ENCODE peak calls at places on chromosome 16, in ten cellular contexts. Q is CD8-positive, alpha-beta memory T cell; A is IMR-90; C is spleen; L is uterus; V is dorsolateral prefrontal cortex; J is neural progenitor cell; F is body of pancreas; W is upper lobe of right lung; U is lung. B is an unnamed sample. For H3K27me3, the result is how much of the 10 kb centered on the place peaks cover.

GRCh38 chr16:85285681-85286065 is 173.4 kb upstream of the CIBAR2 start:
- DNase-seq in J (no peak), U (no peak), V (no peak), A (no peak), W (no peak), F (no peak), C (no peak), L (no peak), Q (no peak), B (no peak)

GRCh38 chr16:29025735-29026134 is 40.9 kb downstream of the LAT start:
- DNase-seq in U (no peak), L (no peak), V (no peak), W (peak), C (no peak), A (no peak), F (no peak), Q (no peak), J (no peak), B (no peak)

GRCh38 chr16:58459344-58460218 is 40.4 kb upstream of the NDRG4 start:
- DNase-seq in W (no peak), V (no peak), F (peak), Q (no peak), C (no peak), L (peak), J (no peak), U (no peak), A (peak), B (no peak)

GRCh38 chr16:63789603-63790002 is 1332.3 kb downstream of the CDH11 start:
- DNase-seq in F (no peak), W (no peak), A (no peak), C (no peak), Q (no peak), V (no peak), U (no peak), J (no peak), L (no peak), B (no peak)

GRCh38 chr16:65547799-65548446 is 426.1 kb upstream of the CDH11 start:
- DNase-seq in W (no peak), A (peak), J (peak), F (no peak), C (no peak), V (no peak), L (no peak), Q (no peak), U (no peak), B (peak)

GRCh38 chr16:57252148-57252721 is 7.2 kb downstream of the ARL2BP start:
- DNase-seq in W (peak), U (peak), V (no peak), L (no peak), F (peak), C (peak), J (no peak), Q (no peak), A (no peak), B (no peak)

GRCh38 chr16:58393138-58393504 is 850 bp downstream of the GINS3 start:
- DNase-seq in J (peak), Q (no peak), F (no peak), A (no peak), W (no peak), C (no peak), L (no peak), U (no peak), V (no peak), B (no peak)

GRCh38 chr16:48158296-48158695 is 2.5 kb upstream of the ABCC12 start:
- DNase-seq in W (no peak), U (no peak), L (no peak), V (no peak), F (no peak), A (peak), Q (no peak), J (no peak), C (no peak), B (peak)

GRCh38 chr16:81876273-81876900 is 97.3 kb downstream of the PLCG2 start:
- DNase-seq in J (no peak), F (no peak), C (no peak), V (no peak), W (no peak), L (no peak), A (no peak), Q (no peak), U (no peak), B (no peak)

GRCh38 chr16:19601083-19601976 is 45.8 kb downstream of the VPS35L start:
- DNase-seq in L (no peak), A (peak), F (peak), C (no peak), W (no peak), U (no peak), J (peak), V (no peak), Q (peak), B (no peak)

GRCh38 chr16:49620158-49620867 is 235.6 kb downstream of the ZNF423 start:
- DNase-seq in V (no peak), F (peak), W (no peak), Q (no peak), C (peak), A (peak), L (peak), U (peak), J (no peak), B (no peak)

GRCh38 chr16:3215601-3216262 is 19.2 kb downstream of the ZNF200 start:
- DNase-seq in C (no peak), W (no peak), Q (no peak), A (no peak), U (no peak), V (no peak), F (no peak), L (no peak), J (no peak), B (no peak)

GRCh38 chr16:70573451-70574121 is 50.0 kb downstream of the SF3B3 start:
- DNase-seq in J (no peak), U (no peak), W (no peak), Q (no peak), F (peak), C (no peak), V (no peak), A (peak), L (no peak), B (peak)

GRCh38 chr16:46924402-46924801 is 40.2 kb downstream of the GPT2 start:
- DNase-seq in V (no peak), F (no peak), A (no peak), W (no peak), J (no peak), Q (no peak), C (no peak), U (no peak), L (no peak), B (no peak)

GRCh38 chr16:46658925-46659324 is 30.1 kb downstream of the VPS35 start:
- DNase-seq in L (no peak), F (peak), A (no peak), Q (no peak), U (peak), W (no peak), V (peak), C (peak), J (no peak), B (no peak)

GRCh38 chr16:51012396-51012795 is 138.7 kb downstream of the SALL1 start:
- DNase-seq in U (no peak), A (no peak), W (no peak), L (no peak), C (no peak), Q (no peak), J (no peak), F (peak), V (no peak), B (no peak)

GRCh38 chr16:55569025-55569424 is 2.5 kb downstream of the CAPNS2 start:
- DNase-seq in W (no peak), J (no peak), A (peak), U (no peak), Q (no peak), V (no peak), C (no peak), F (no peak), L (no peak), B (no peak)

GRCh38 chr16:77585379-77585778 is 136.9 kb upstream of the NUDT7 start:
- DNase-seq in W (no peak), L (no peak), C (no peak), A (peak), V (no peak), F (no peak), Q (no peak), J (no peak), U (no peak), B (no peak)

GRCh38 chr16:14354561-14355351 is 275.3 kb downstream of the PARN start:
- DNase-seq in J (no peak), W (no peak), U (no peak), Q (peak), A (peak), F (peak), V (no peak), C (no peak), L (no peak), B (no peak)

GRCh38 chr16:31880322-31880979 is 6.8 kb downstream of the ZNF267 start:
- DNase-seq in J (no peak), F (peak), A (peak), C (no peak), U (no peak), W (no peak), L (no peak), V (no peak), Q (peak), B (no peak)

GRCh38 chr16:66988197-66988788 is at the start of gene CES4A:
- DNase-seq in V (no peak), W (no peak), C (no peak), F (peak), L (no peak), U (no peak), A (peak), J (no peak), Q (no peak), B (peak)

GRCh38 chr16:30644334-30644830 is 6.4 kb upstream of the PRR14 start:
- DNase-seq in L (no peak), Q (no peak), C (no peak), A (no peak), J (no peak), F (no peak), W (no peak), V (no peak), U (no peak), B (no peak)

DNA sequence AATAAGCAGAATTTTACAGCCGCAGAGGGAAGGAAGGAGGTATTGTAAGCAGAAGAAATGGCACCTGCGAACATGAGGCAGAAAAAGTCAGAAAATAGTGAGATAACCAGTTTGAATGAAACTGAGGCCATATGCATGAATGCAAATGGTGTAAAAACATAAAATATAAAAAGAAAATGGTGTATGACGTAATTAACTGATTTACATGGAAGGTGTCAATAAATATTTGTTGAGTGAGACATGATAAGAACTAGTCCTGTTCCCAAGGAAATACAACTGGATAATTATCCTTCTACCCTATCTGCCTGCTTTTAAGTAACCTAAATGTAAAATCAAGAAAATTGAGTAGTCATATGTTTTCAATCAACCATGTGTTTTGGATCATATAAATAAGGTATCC is 178.1 kb upstream of the TOX3 start:
- DNase-seq in J (no peak), U (no peak), C (no peak), F (no peak), W (no peak), A (no peak), Q (no peak), V (no peak), L (no peak), B (no peak)
- H3K27me3 ChIP-seq in J (under half), U (under half), C (under half), F (under half), W (under half), A (under half), Q (under half), V (under half), L (under half), B (under half)

GRCh38 chr16:86568677-86569623 is 2.3 kb downstream of the FOXC2 start:
- DNase-seq in Q (no peak), V (no peak), J (no peak), A (no peak), U (no peak), L (no peak), W (no peak), C (peak), F (no peak), B (no peak)

GRCh38 chr16:86566601-86566965 is at the start of gene FOXC2:
- DNase-seq in U (peak), W (peak), A (peak), C (peak), Q (no peak), J (peak), L (peak), V (no peak), F (peak), B (peak)

GRCh38 chr16:86567701-86568571 is 1.3 kb downstream of the FOXC2 start:
- DNase-seq in L (no peak), J (peak), C (peak), U (no peak), W (no peak), A (peak), F (no peak), Q (no peak), V (no peak), B (no peak)

GRCh38 chr16:86565644-86566511 is 751 bp upstream of the FOXC2 start:
- DNase-seq in L (no peak), F (no peak), C (peak), W (no peak), U (no peak), A (no peak), V (no peak), J (peak), Q (no peak), B (no peak)

GRCh38 chr16:86566966-86567700 is 504 bp downstream of the FOXC2 start:
- DNase-seq in J (peak), F (no peak), U (no peak), V (no peak), C (peak), Q (no peak), L (no peak), W (no peak), A (peak), B (no peak)
- H3K27me3 ChIP-seq in J (half or more), F (under half), U (under half), V (half or more), C (under half), Q (under half), L (under half), W (half or more), A (under half), B (under half)

DNA sequence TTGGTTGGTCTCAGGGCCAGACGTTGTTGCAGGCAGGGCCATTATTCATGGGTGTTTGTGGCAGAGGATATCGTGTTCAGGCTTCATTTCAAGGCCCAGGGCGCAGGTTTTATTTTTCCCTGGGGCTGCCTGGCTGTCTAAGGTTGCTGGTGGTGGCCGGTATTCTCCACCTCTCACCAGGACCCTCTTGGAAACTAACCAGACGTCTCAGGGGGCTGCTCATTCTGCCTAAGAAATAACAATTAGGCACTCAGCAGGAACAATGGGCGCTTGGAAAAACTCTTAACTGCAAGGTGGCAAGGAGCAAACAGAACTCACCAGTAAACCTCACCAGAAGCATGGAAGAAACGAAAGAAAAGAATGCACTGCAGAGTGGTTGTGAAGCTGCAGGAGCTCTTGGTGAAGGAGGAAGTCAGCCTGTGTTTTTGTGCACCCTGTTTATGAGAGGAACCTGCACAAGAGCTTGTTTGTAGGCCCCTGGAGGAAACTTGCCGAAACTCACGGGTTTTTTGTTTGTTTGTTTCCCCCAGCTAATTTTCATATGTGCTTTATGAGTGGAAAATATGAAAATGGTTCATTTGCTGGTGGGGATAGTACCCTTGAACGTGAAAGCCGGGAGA is 222.8 kb downstream of the C16orf95 start:
- DNase-seq in C (no peak), L (no peak), F (peak), Q (no peak), U (no peak), J (peak), W (no peak), V (no peak), A (no peak), B (no peak)
- H3K27me3 ChIP-seq in C (under half), L (under half), F (under half), Q (under half), U (under half), J (under half), W (under half), V (under half), A (half or more), B (half or more)

GRCh38 chr16:89035013-89035697 is 58.1 kb upstream of the CBFA2T3 start:
- DNase-seq in F (no peak), J (peak), V (peak), C (peak), Q (no peak), W (no peak), L (no peak), A (no peak), U (no peak), B (no peak)
- H3K27me3 ChIP-seq in F (under half), J (under half), V (under half), C (under half), Q (under half), W (under half), L (under half), A (under half), U (under half), B (under half)

B was measured in AG04450.